ENCODE peak calls at places on chromosome 15, in eight cellular contexts. Y, V, W, S, I, F, O and E are unnamed samples.

GRCh38 chr15:29035571-29036285 is 150.0 kb downstream of the APBA2 start:
- DNase-seq in Y (no peak), V (peak), W (no peak), S (no peak), I (no peak), F (no peak), O (no peak), E (no peak)

GRCh38 chr15:39743611-39744010 is 39.0 kb downstream of the FSIP1 start:
- DNase-seq in Y (peak), V (no peak), W (no peak), S (no peak), I (no peak), F (no peak), O (no peak), E (no peak)

GRCh38 chr15:37824717-37825382 is 109.6 kb upstream of the TMCO5A start:
- DNase-seq in Y (peak), V (no peak), W (no peak), S (peak), I (no peak), F (no peak), O (no peak), E (no peak)

GRCh38 chr15:73988075-73988969 is 3.8 kb downstream of the STOML1 start:
- DNase-seq in Y (peak), V (no peak), W (no peak), S (no peak), I (peak), F (no peak), O (no peak), E (no peak)

GRCh38 chr15:70056091-70056680 is 41.5 kb downstream of the TLE3 start:
- DNase-seq in Y (no peak), V (no peak), W (no peak), S (no peak), I (no peak), F (no peak), O (no peak), E (no peak)

GRCh38 chr15:57597431-57597830 is 5.7 kb downstream of the MYZAP start:
- DNase-seq in Y (no peak), V (no peak), W (no peak), S (no peak), I (no peak), F (no peak), O (no peak), E (no peak)

GRCh38 chr15:73770049-73770448 is 16.9 kb upstream of the INSYN1 start:
- DNase-seq in Y (no peak), V (no peak), W (no peak), S (no peak), I (no peak), F (no peak), O (no peak), E (no peak)

GRCh38 chr15:97124790-97125189 is 794.3 kb downstream of the NR2F2 start:
- DNase-seq in Y (no peak), V (no peak), W (no peak), S (no peak), I (no peak), F (no peak), O (no peak), E (no peak)

GRCh38 chr15:42092666-42093445 is 1.5 kb downstream of the PLA2G4D start:
- DNase-seq in Y (no peak), V (no peak), W (peak), S (no peak), I (peak), F (no peak), O (no peak), E (peak)

GRCh38 chr15:65646486-65646885 is 24.7 kb downstream of the SLC24A1 start:
- DNase-seq in Y (no peak), V (no peak), W (no peak), S (no peak), I (no peak), F (no peak), O (no peak), E (no peak)

GRCh38 chr15:39887832-39888231 is 32.2 kb downstream of the GPR176 start:
- DNase-seq in Y (peak), V (peak), W (no peak), S (peak), I (no peak), F (no peak), O (no peak), E (no peak)

GRCh38 chr15:61112231-61112630 is 116.9 kb downstream of the RORA start:
- DNase-seq in Y (no peak), V (no peak), W (no peak), S (no peak), I (no peak), F (no peak), O (no peak), E (no peak)

GRCh38 chr15:59394166-59394661 is 21.5 kb upstream of the MYO1E start:
- DNase-seq in Y (no peak), V (no peak), W (no peak), S (no peak), I (no peak), F (no peak), O (no peak), E (no peak)

GRCh38 chr15:79988448-79989117 is 17.6 kb upstream of the BCL2A1 start:
- DNase-seq in Y (no peak), V (no peak), W (no peak), S (no peak), I (no peak), F (no peak), O (no peak), E (no peak)

GRCh38 chr15:54840999-54841398 is 355.7 kb downstream of the RSL24D1 start:
- DNase-seq in Y (no peak), V (no peak), W (no peak), S (no peak), I (no peak), F (no peak), O (no peak), E (no peak)

GRCh38 chr15:59941612-59942011 is 62.5 kb upstream of the FOXB1 start:
- DNase-seq in Y (peak), V (no peak), W (no peak), S (no peak), I (no peak), F (no peak), O (no peak), E (no peak)

GRCh38 chr15:24877174-24877573 is 77.6 kb upstream of the SNRPN start:
- DNase-seq in Y (peak), V (no peak), W (no peak), S (no peak), I (no peak), F (no peak), O (no peak), E (no peak)

GRCh38 chr15:81531141-81531592 is 157.2 kb upstream of the TMC3 start:
- DNase-seq in Y (peak), V (no peak), W (no peak), S (no peak), I (no peak), F (no peak), O (no peak), E (no peak)

GRCh38 chr15:67097893-67098740 is 32.7 kb downstream of the SMAD3 start:
- DNase-seq in Y (no peak), V (no peak), W (no peak), S (no peak), I (peak), F (peak), O (no peak), E (no peak)

GRCh38 chr15:86373147-86373546 is 293.5 kb downstream of the AGBL1 start:
- DNase-seq in Y (no peak), V (no peak), W (no peak), S (no peak), I (no peak), F (no peak), O (no peak), E (no peak)

GRCh38 chr15:80820092-80820491 is 40.9 kb downstream of the CEMIP start:
- DNase-seq in Y (no peak), V (no peak), W (no peak), S (no peak), I (no peak), F (no peak), O (no peak), E (no peak)

GRCh38 chr15:86054338-86054737 is 25.3 kb upstream of the AGBL1 start:
- DNase-seq in Y (no peak), V (no peak), W (no peak), S (no peak), I (no peak), F (no peak), O (no peak), E (no peak)

GRCh38 chr15:84955089-84955848 is 26.4 kb upstream of the PDE8A start:
- DNase-seq in Y (peak), V (peak), W (peak), S (peak), I (peak), F (peak), O (peak), E (peak)

GRCh38 chr15:97525809-97526208 is 434.7 kb upstream of the ARRDC4 start:
- DNase-seq in Y (no peak), V (no peak), W (no peak), S (no peak), I (no peak), F (no peak), O (no peak), E (no peak)

GRCh38 chr15:59222906-59223579 is 16.4 kb downstream of the LDHAL6B start:
- DNase-seq in Y (no peak), V (no peak), W (no peak), S (no peak), I (no peak), F (no peak), O (no peak), E (no peak)

GRCh38 chr15:53588773-53589172 is 170.7 kb downstream of the WDR72 start:
- DNase-seq in Y (peak), V (no peak), W (no peak), S (no peak), I (no peak), F (no peak), O (no peak), E (no peak)

GRCh38 chr15:50131617-50132016 is 12.6 kb upstream of the ATP8B4 start:
- DNase-seq in Y (no peak), V (no peak), W (no peak), S (no peak), I (no peak), F (no peak), O (no peak), E (no peak)

GRCh38 chr15:100095896-100096600 is 245.7 kb downstream of the ADAMTS17 start:
- DNase-seq in Y (peak), V (no peak), W (no peak), S (no peak), I (peak), F (no peak), O (no peak), E (no peak)

GRCh38 chr15:33016405-33017024 is 178.0 kb downstream of the FMN1 start:
- DNase-seq in Y (no peak), V (no peak), W (no peak), S (no peak), I (no peak), F (no peak), O (no peak), E (no peak)

GRCh38 chr15:99163271-99164062 is 58.6 kb downstream of the SYNM start:
- DNase-seq in Y (no peak), V (no peak), W (no peak), S (no peak), I (no peak), F (no peak), O (no peak), E (no peak)

GRCh38 chr15:26974120-26974780 is 3.3 kb downstream of the GABRG3 start:
- DNase-seq in Y (peak), V (no peak), W (no peak), S (peak), I (no peak), F (no peak), O (no peak), E (no peak)

GRCh38 chr15:26971303-26972018 is 480 bp downstream of the GABRG3 start:
- DNase-seq in Y (no peak), V (no peak), W (peak), S (no peak), I (no peak), F (no peak), O (no peak), E (no peak)

GRCh38 chr15:26967719-26968269 is 3.2 kb upstream of the GABRG3 start:
- DNase-seq in Y (no peak), V (no peak), W (peak), S (no peak), I (no peak), F (no peak), O (no peak), E (peak)

GRCh38 chr15:26972636-26973035 is 1.7 kb downstream of the GABRG3 start:
- DNase-seq in Y (no peak), V (no peak), W (no peak), S (no peak), I (no peak), F (no peak), O (no peak), E (no peak)

GRCh38 chr15:26970712-26971210 is at the start of gene GABRG3:
- DNase-seq in Y (peak), V (no peak), W (peak), S (no peak), I (no peak), F (no peak), O (no peak), E (peak)
- H3K27ac ChIP-seq in Y (no peak), V (no peak), W (peak), S (no peak), I (no peak), F (no peak), O (no peak), E (peak)

GRCh38 chr15:82850242-82850591 is 40.8 kb downstream of the WHAMM start:
- DNase-seq in Y (peak), V (peak), W (peak), S (no peak), I (peak), F (no peak), O (no peak), E (no peak)
- H3K27ac ChIP-seq in Y (no peak), V (no peak), W (peak), S (no peak), I (peak), F (no peak), O (no peak), E (peak)

DNA sequence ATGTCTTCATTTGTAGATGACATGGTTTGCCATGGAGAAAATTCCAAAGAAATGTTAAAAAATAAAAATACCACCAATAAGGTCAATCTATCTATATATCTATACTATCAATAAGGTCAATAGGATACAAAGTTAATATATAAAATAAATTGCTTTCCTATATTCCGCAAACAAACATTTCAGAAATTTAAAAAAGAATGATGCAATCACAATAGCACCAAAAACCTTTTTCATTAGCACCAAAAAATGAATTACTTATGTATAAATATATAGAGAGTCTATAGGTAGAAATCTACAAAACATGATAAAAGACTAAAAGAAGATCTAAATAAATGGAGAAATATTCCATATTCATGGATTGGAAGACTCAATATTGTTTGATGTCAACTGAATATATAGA is 22.8 kb upstream of the GOLGA8A start:
- DNase-seq in Y (no peak), V (no peak), W (no peak), S (no peak), I (no peak), F (no peak), O (no peak), E (no peak)
- H3K27ac ChIP-seq in Y (no peak), V (no peak), W (no peak), S (no peak), I (no peak), F (no peak), O (no peak), E (no peak)

GRCh38 chr15:68510558-68510957 is 68.2 kb upstream of the CORO2B start:
- DNase-seq in Y (no peak), V (no peak), W (no peak), S (no peak), I (no peak), F (no peak), O (no peak), E (no peak)
- H3K27ac ChIP-seq in Y (no peak), V (no peak), W (no peak), S (no peak), I (peak), F (no peak), O (no peak), E (no peak)

GRCh38 chr15:68230157-68231100 is 901 bp upstream of the CLN6 start:
- DNase-seq in Y (peak), V (peak), W (no peak), S (no peak), I (no peak), F (no peak), O (no peak), E (no peak)

GRCh38 chr15:68229386-68230156 is at the start of gene CLN6:
- DNase-seq in Y (peak), V (peak), W (peak), S (no peak), I (peak), F (peak), O (peak), E (peak)

GRCh38 chr15:68228971-68229385 is 550 bp downstream of the CLN6 start:
- DNase-seq in Y (no peak), V (no peak), W (no peak), S (no peak), I (no peak), F (no peak), O (no peak), E (no peak)

GRCh38 chr15:68227806-68228142 is 1.8 kb downstream of the CLN6 start:
- DNase-seq in Y (no peak), V (no peak), W (no peak), S (no peak), I (no peak), F (no peak), O (no peak), E (no peak)

DNA sequence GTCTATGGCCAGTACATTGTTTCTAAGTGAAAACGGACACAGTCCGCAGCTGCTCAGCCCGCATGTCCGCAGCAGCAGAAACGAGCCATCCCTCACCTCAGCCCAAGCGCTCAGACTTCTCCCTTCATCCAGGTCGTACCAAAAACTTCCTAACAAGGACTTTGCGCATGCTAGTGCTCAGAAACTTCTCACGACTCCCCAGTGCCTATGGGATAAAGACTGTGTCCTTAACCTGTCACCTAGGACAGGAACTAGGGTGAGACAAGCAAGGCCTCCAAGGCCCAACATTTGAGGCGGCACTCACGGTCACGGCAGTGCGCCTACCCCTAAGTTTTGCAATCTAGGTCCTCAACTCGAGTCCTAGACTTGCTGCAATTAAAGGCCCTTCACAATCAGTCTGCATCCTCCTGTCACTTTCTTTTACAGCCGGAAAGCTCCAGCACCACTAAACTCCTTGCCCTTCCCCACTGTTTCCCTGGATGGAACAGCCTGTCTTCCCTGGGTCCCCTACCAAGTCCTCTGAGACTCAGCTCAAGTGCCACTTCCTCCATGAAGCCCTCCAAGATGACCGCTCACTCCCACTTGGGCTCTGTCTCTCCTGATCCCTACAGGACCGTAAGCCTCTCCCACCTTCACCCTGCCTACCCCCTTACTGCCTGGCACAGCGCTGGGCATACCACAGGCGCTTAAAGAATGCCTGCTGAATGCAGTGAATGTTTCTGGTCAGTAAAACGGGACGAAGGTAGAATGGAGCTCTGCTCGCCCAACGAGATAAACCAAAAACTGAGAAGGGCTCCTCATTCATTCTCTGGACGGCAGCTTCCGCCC is 1.2 kb downstream of the CLN6 start:
- DNase-seq in Y (peak), V (no peak), W (no peak), S (no peak), I (no peak), F (no peak), O (no peak), E (peak)
- H3K27ac ChIP-seq in Y (peak), V (no peak), W (no peak), S (peak), I (peak), F (peak), O (peak), E (no peak)

GRCh38 chr15:68354923-68355322 is 77.0 kb downstream of the ITGA11 start:
- DNase-seq in Y (peak), V (no peak), W (no peak), S (peak), I (no peak), F (no peak), O (no peak), E (no peak)
- H3K27ac ChIP-seq in Y (peak), V (no peak), W (no peak), S (no peak), I (peak), F (no peak), O (no peak), E (no peak)

GRCh38 chr15:101170568-101171350 is 81.1 kb downstream of the CHSY1 start:
- DNase-seq in Y (peak), V (no peak), W (no peak), S (no peak), I (no peak), F (peak), O (no peak), E (no peak)
- H3K27ac ChIP-seq in Y (peak), V (no peak), W (no peak), S (peak), I (no peak), F (no peak), O (no peak), E (no peak)

GRCh38 chr15:48782911-48783310 is 28.0 kb downstream of the CEP152 start:
- DNase-seq in Y (no peak), V (no peak), W (no peak), S (no peak), I (no peak), F (no peak), O (no peak), E (no peak)
- H3K27ac ChIP-seq in Y (no peak), V (no peak), W (no peak), S (no peak), I (no peak), F (no peak), O (no peak), E (no peak)